ENCODE peak calls at places on chromosomes 3 and 15, in seven cellular contexts. U, E, Y, B, L, W and G are unnamed samples.

GRCh38 chr3:170753421-170754344 is 116.3 kb downstream of the RPL22L1 start:
- DNase-seq in E (no peak), Y (no peak), U (no peak), L (no peak), B (no peak), W (no peak), G (no peak)

GRCh38 chr15:63030101-63030528 is 12.4 kb upstream of the TPM1 start:
- DNase-seq in U (no peak), W (no peak), B (no peak), L (no peak), E (no peak), Y (no peak), G (no peak)

GRCh38 chr3:143071776-143072175 is 47.8 kb upstream of the CHST2 start:
- DNase-seq in E (no peak), U (no peak), B (no peak), Y (no peak), W (no peak), L (no peak), G (no peak)

GRCh38 chr15:60827492-60827891 is 348.6 kb upstream of the ICE2 start:
- DNase-seq in E (no peak), Y (no peak), L (no peak), U (no peak), B (no peak), W (no peak), G (no peak)

GRCh38 chr3:51982838-51983577 is at the start of gene ACY1:
- DNase-seq in W (peak), Y (peak), U (peak), L (peak), B (peak), E (peak), G (no peak)

GRCh38 chr3:16516695-16517481 is 3.4 kb upstream of the RFTN1 start:
- DNase-seq in B (no peak), Y (peak), W (peak), U (peak), E (no peak), L (no peak), G (no peak)

GRCh38 chr3:185280572-185281365 is 26.9 kb upstream of the EHHADH start:
- DNase-seq in U (peak), L (no peak), E (no peak), B (no peak), W (peak), Y (peak), G (peak)

GRCh38 chr3:102574355-102574754 is 139.5 kb downstream of the ZPLD1 start:
- DNase-seq in W (no peak), L (no peak), Y (no peak), U (no peak), E (no peak), B (no peak), G (no peak)

GRCh38 chr3:65666426-65667091 is 372.2 kb downstream of the MAGI1 start:
- DNase-seq in W (peak), E (no peak), L (no peak), U (no peak), B (no peak), Y (no peak), G (no peak)

GRCh38 chr15:90101130-90101968 is 919 bp downstream of the IDH2 start:
- DNase-seq in Y (no peak), B (no peak), W (no peak), E (no peak), L (no peak), U (peak), G (peak)

GRCh38 chr3:59856921-59857320 is 807.1 kb upstream of the CFAP20DC start:
- DNase-seq in L (no peak), W (no peak), U (no peak), E (no peak), B (no peak), Y (no peak), G (no peak)

GRCh38 chr3:108598375-108598774 is 8.9 kb downstream of the DZIP3 start:
- DNase-seq in B (no peak), U (no peak), E (no peak), L (no peak), Y (no peak), W (no peak), G (no peak)

GRCh38 chr3:13294442-13295351 is 125.4 kb downstream of the NUP210 start:
- DNase-seq in Y (no peak), L (no peak), B (no peak), W (no peak), E (no peak), U (no peak), G (no peak)

GRCh38 chr3:45321607-45322391 is 66.6 kb upstream of the LARS2 start:
- DNase-seq in U (no peak), Y (peak), E (no peak), B (no peak), L (no peak), W (no peak), G (no peak)

GRCh38 chr15:92797168-92798052 is 102.7 kb upstream of the CHD2 start:
- DNase-seq in E (peak), U (peak), L (no peak), W (peak), B (no peak), Y (peak), G (peak)

GRCh38 chr3:36418296-36418695 is 38.0 kb downstream of the STAC start:
- DNase-seq in B (no peak), Y (no peak), E (no peak), U (no peak), W (no peak), L (no peak), G (no peak)

GRCh38 chr15:41992151-41992802 is 19.9 kb upstream of the EHD4 start:
- DNase-seq in Y (no peak), W (no peak), U (no peak), B (no peak), E (no peak), L (no peak), G (no peak)

GRCh38 chr3:150149651-150150051 is 179.0 kb upstream of the PFN2 start:
- DNase-seq in B (no peak), W (no peak), U (no peak), L (no peak), Y (peak), E (no peak), G (peak)

GRCh38 chr3:40192628-40193027 is 116.9 kb upstream of the EIF1B start:
- DNase-seq in W (no peak), L (no peak), Y (no peak), E (no peak), B (no peak), U (no peak), G (no peak)

GRCh38 chr3:22671848-22672247 is 531.3 kb upstream of the UBE2E2 start:
- DNase-seq in E (no peak), W (no peak), Y (no peak), B (no peak), U (no peak), L (no peak), G (no peak)

GRCh38 chr15:61755461-61755860 is 304.8 kb downstream of the VPS13C start:
- DNase-seq in E (no peak), U (no peak), B (no peak), Y (no peak), W (no peak), L (no peak), G (no peak)

GRCh38 chr15:52148409-52148808 is 35.8 kb upstream of the BCL2L10 start:
- DNase-seq in Y (no peak), B (no peak), U (no peak), W (no peak), L (no peak), E (no peak), G (no peak)

GRCh38 chr15:63238796-63239195 is 38.6 kb upstream of the APH1B start:
- DNase-seq in W (peak), Y (no peak), L (no peak), E (no peak), U (no peak), B (no peak), G (no peak)

GRCh38 chr3:111473550-111473949 is 68.4 kb upstream of the CD96 start:
- DNase-seq in B (peak), E (no peak), Y (no peak), W (no peak), U (no peak), L (peak), G (no peak)